ENCODE peak calls at places on chromosomes 3 and 15, in six cellular contexts. One of them, this sample, is unnamed.

GRCh38 chr15:78208887-78209645 is 25.3 kb downstream of the ACSBG1 start:
- DNase-seq in coronary artery: peak; percentile 68
- DNase-seq in astrocyte: no peak
- DNase-seq in lower lobe of right lung: no peak
- DNase-seq in prostate gland: peak; percentile 83
- DNase-seq in hepatocyte: no peak
- DNase-seq in this sample: no peak

GRCh38 chr15:40937762-40938529 is 8.8 kb downstream of the DLL4 start:
- DNase-seq in hepatocyte: no peak
- DNase-seq in lower lobe of right lung: no peak
- DNase-seq in astrocyte: no peak
- DNase-seq in prostate gland: peak; percentile 46
- DNase-seq in coronary artery: no peak
- DNase-seq in this sample: no peak

GRCh38 chr15:25469377-25469776 is 30.6 kb upstream of the UBE3A start:
- DNase-seq in lower lobe of right lung: no peak
- DNase-seq in hepatocyte: no peak
- DNase-seq in prostate gland: no peak
- DNase-seq in coronary artery: no peak
- DNase-seq in astrocyte: no peak
- DNase-seq in this sample: no peak

GRCh38 chr15:55791576-55792400 is 48.8 kb upstream of the PRTG start:
- DNase-seq in hepatocyte: no peak
- DNase-seq in astrocyte: peak; percentile 93
- DNase-seq in lower lobe of right lung: peak; percentile 72
- DNase-seq in prostate gland: no peak
- DNase-seq in coronary artery: no peak
- DNase-seq in this sample: peak; percentile 30

GRCh38 chr3:124202754-124203153 is 210.8 kb upstream of the ROPN1 start:
- DNase-seq in hepatocyte: peak; percentile 11
- DNase-seq in prostate gland: no peak
- DNase-seq in astrocyte: peak; percentile 26
- DNase-seq in coronary artery: no peak
- DNase-seq in lower lobe of right lung: peak; percentile 48
- DNase-seq in this sample: no peak

GRCh38 chr3:18872466-18872865 is 275.8 kb upstream of the KCNH8 start:
- DNase-seq in lower lobe of right lung: no peak
- DNase-seq in astrocyte: no peak
- DNase-seq in prostate gland: no peak
- DNase-seq in hepatocyte: no peak
- DNase-seq in coronary artery: no peak
- DNase-seq in this sample: no peak

GRCh38 chr15:60299452-60300047 is 98.2 kb downstream of the ANXA2 start:
- DNase-seq in hepatocyte: peak; percentile 5
- DNase-seq in prostate gland: peak; percentile 49
- DNase-seq in lower lobe of right lung: no peak
- DNase-seq in astrocyte: peak; percentile 23
- DNase-seq in coronary artery: no peak
- DNase-seq in this sample: no peak

GRCh38 chr15:57537951-57538506 is 53.7 kb upstream of the MYZAP start:
- DNase-seq in lower lobe of right lung: no peak
- DNase-seq in coronary artery: no peak
- DNase-seq in hepatocyte: no peak
- DNase-seq in prostate gland: no peak
- DNase-seq in astrocyte: no peak
- DNase-seq in this sample: no peak

GRCh38 chr15:99135194-99135593 is 30.3 kb downstream of the SYNM start:
- DNase-seq in hepatocyte: no peak
- DNase-seq in lower lobe of right lung: no peak
- DNase-seq in coronary artery: peak; percentile 52
- DNase-seq in prostate gland: no peak
- DNase-seq in astrocyte: no peak
- DNase-seq in this sample: no peak

GRCh38 chr15:28096411-28096719 is 2.8 kb downstream of the OCA2 start:
- DNase-seq in prostate gland: no peak
- DNase-seq in lower lobe of right lung: no peak
- DNase-seq in astrocyte: no peak
- DNase-seq in coronary artery: no peak
- DNase-seq in hepatocyte: no peak
- DNase-seq in this sample: no peak

GRCh38 chr15:88274534-88275460 is 18.3 kb upstream of the NTRK3 start:
- DNase-seq in prostate gland: peak; percentile 37
- DNase-seq in coronary artery: no peak
- DNase-seq in lower lobe of right lung: no peak
- DNase-seq in astrocyte: no peak
- DNase-seq in hepatocyte: peak; percentile 77
- DNase-seq in this sample: peak; percentile 44

GRCh38 chr15:78365931-78366330 is 25.8 kb downstream of the CRABP1 start:
- DNase-seq in astrocyte: peak; percentile 12
- DNase-seq in lower lobe of right lung: no peak
- DNase-seq in coronary artery: no peak
- DNase-seq in prostate gland: no peak
- DNase-seq in hepatocyte: no peak
- DNase-seq in this sample: no peak

GRCh38 chr3:70726096-70726745 is 413.8 kb upstream of the MDFIC2 start:
- DNase-seq in hepatocyte: no peak
- DNase-seq in astrocyte: peak; percentile 66
- DNase-seq in coronary artery: no peak
- DNase-seq in prostate gland: no peak
- DNase-seq in lower lobe of right lung: no peak
- DNase-seq in this sample: peak; percentile 20

GRCh38 chr3:16935766-16936165 is 51.0 kb downstream of the PLCL2 start:
- DNase-seq in prostate gland: no peak
- DNase-seq in lower lobe of right lung: no peak
- DNase-seq in hepatocyte: no peak
- DNase-seq in coronary artery: no peak
- DNase-seq in astrocyte: no peak
- DNase-seq in this sample: no peak

GRCh38 chr3:41158947-41159346 is 40.4 kb upstream of the CTNNB1 start:
- DNase-seq in astrocyte: peak; percentile 4
- DNase-seq in coronary artery: peak; percentile 12
- DNase-seq in lower lobe of right lung: no peak
- DNase-seq in hepatocyte: peak; percentile 68
- DNase-seq in prostate gland: no peak
- DNase-seq in this sample: no peak

GRCh38 chr3:123448503-123449091 is at the start of gene ADCY5:
- DNase-seq in lower lobe of right lung: no peak
- DNase-seq in coronary artery: no peak
- DNase-seq in astrocyte: no peak
- DNase-seq in hepatocyte: peak; percentile 44
- DNase-seq in prostate gland: no peak
- DNase-seq in this sample: no peak

DNA sequence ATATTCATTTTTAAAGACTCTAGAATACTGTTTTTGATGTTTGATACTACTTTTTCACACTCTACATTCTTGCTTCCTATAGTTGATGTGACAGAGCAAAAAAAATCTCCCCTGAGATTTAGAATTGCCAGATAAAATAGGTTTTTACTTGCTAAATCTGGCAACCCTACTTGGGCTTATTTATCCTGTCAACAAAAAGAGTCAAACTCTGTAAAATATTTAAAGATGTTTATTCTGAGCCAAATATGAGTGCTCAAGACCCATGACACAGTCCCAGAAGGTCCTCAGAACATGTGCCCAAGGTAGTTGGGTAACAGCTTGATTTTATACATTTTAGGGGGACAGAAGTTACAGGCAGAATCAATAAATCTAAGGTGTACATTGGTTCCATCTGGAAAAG is 72.2 kb downstream of the DAPK2 start:
- DNase-seq in astrocyte: no peak
- DNase-seq in lower lobe of right lung: no peak
- DNase-seq in hepatocyte: no peak
- DNase-seq in coronary artery: no peak
- DNase-seq in prostate gland: no peak
- DNase-seq in this sample: no peak
- H3K27ac ChIP-seq in astrocyte: no peak overlapping the region
- H3K27ac ChIP-seq in lower lobe of right lung: no peak overlapping the region
- H3K27ac ChIP-seq in hepatocyte: no peak overlapping the region
- H3K27ac ChIP-seq in coronary artery: no peak overlapping the region
- H3K27ac ChIP-seq in prostate gland: no peak overlapping the region
- H3K27ac ChIP-seq in this sample: no peak overlapping the region

GRCh38 chr3:188832961-188833615 is 338.7 kb upstream of the TPRG1 start:
- DNase-seq in coronary artery: no peak
- DNase-seq in prostate gland: peak; percentile 52
- DNase-seq in astrocyte: no peak
- DNase-seq in lower lobe of right lung: no peak
- DNase-seq in hepatocyte: no peak
- DNase-seq in this sample: no peak
- TF ChIP-seq CTCF in coronary artery: no peak
- TF ChIP-seq CTCF in prostate gland: no peak
- TF ChIP-seq CTCF in astrocyte: no peak
- TF ChIP-seq CTCF in lower lobe of right lung: no peak
- TF ChIP-seq CTCF in hepatocyte: no peak
- TF ChIP-seq CTCF in this sample: no peak

GRCh38 chr15:75698399-75698747 is 14.3 kb downstream of the CSPG4 start:
- DNase-seq in lower lobe of right lung: no peak
- DNase-seq in coronary artery: no peak
- DNase-seq in astrocyte: no peak
- DNase-seq in prostate gland: no peak
- DNase-seq in hepatocyte: no peak
- DNase-seq in this sample: no peak
- H3K4me3 ChIP-seq in lower lobe of right lung: no peak overlapping the region
- H3K4me3 ChIP-seq in coronary artery: peak overlapping the region; percentile 20
- H3K4me3 ChIP-seq in astrocyte: no peak overlapping the region
- H3K4me3 ChIP-seq in prostate gland: no peak overlapping the region
- H3K4me3 ChIP-seq in hepatocyte: no peak overlapping the region
- H3K4me3 ChIP-seq in this sample: no peak overlapping the region

GRCh38 chr3:50154476-50154839 is 666 bp upstream of the SEMA3F start:
- DNase-seq in hepatocyte: no peak
- DNase-seq in lower lobe of right lung: peak; percentile 66
- DNase-seq in astrocyte: no peak
- DNase-seq in coronary artery: no peak
- DNase-seq in prostate gland: no peak
- DNase-seq in this sample: no peak
- H3K27ac ChIP-seq in hepatocyte: no peak overlapping the region
- H3K27ac ChIP-seq in lower lobe of right lung: no peak overlapping the region
- H3K27ac ChIP-seq in astrocyte: no peak overlapping the region
- H3K27ac ChIP-seq in coronary artery: peak overlapping the region; percentile 97
- H3K27ac ChIP-seq in prostate gland: no peak overlapping the region
- H3K27ac ChIP-seq in this sample: no peak overlapping the region

GRCh38 chr3:52852419-52852818 is 17.6 kb upstream of the MUSTN1 start:
- DNase-seq in astrocyte: no peak
- DNase-seq in coronary artery: no peak
- DNase-seq in hepatocyte: no peak
- DNase-seq in prostate gland: no peak
- DNase-seq in lower lobe of right lung: no peak
- DNase-seq in this sample: no peak

GRCh38 chr3:52848617-52849016 is 13.8 kb upstream of the MUSTN1 start:
- DNase-seq in lower lobe of right lung: no peak
- DNase-seq in hepatocyte: no peak
- DNase-seq in coronary artery: no peak
- DNase-seq in prostate gland: no peak
- DNase-seq in astrocyte: peak; percentile 51
- DNase-seq in this sample: peak; percentile 73

GRCh38 chr3:52849656-52850055 is 14.8 kb upstream of the MUSTN1 start:
- DNase-seq in hepatocyte: no peak
- DNase-seq in lower lobe of right lung: no peak
- DNase-seq in astrocyte: no peak
- DNase-seq in coronary artery: no peak
- DNase-seq in prostate gland: no peak
- DNase-seq in this sample: no peak

GRCh38 chr3:52854013-52854412 is 19.2 kb upstream of the MUSTN1 start:
- DNase-seq in prostate gland: no peak
- DNase-seq in astrocyte: no peak
- DNase-seq in lower lobe of right lung: no peak
- DNase-seq in hepatocyte: no peak
- DNase-seq in coronary artery: no peak
- DNase-seq in this sample: no peak

DNA sequence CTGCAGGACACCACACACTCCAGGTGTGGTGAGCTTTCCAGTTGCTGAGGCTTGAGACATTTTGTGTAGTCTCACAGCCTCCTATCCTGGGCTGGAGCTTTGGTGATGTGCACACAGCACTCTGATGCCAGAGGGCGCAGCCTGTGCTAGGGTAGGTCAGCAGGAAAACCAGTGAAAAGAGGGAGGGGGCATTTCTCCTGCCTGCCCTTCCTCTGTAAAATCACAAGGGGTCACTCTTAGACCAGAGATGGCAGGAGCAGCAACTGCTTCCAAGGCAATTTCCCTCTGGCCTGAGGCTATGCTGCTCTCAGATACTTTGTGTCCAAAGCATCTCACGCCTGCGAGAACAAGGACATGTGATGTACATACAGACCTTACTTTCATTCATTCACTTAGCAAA is 16.5 kb upstream of the MUSTN1 start:
- DNase-seq in hepatocyte: peak; percentile 70
- DNase-seq in coronary artery: no peak
- DNase-seq in prostate gland: no peak
- DNase-seq in lower lobe of right lung: no peak
- DNase-seq in astrocyte: no peak
- DNase-seq in this sample: no peak
- TF ChIP-seq CTCF in hepatocyte: peak; percentile 48
- TF ChIP-seq CTCF in coronary artery: no peak
- TF ChIP-seq CTCF in prostate gland: peak; percentile 16
- TF ChIP-seq CTCF in lower lobe of right lung: peak; percentile 52
- TF ChIP-seq CTCF in astrocyte: peak; percentile 54
- TF ChIP-seq CTCF in this sample: peak; percentile 67

GRCh38 chr3:49026536-49026935 is 2.7 kb downstream of the IMPDH2 start:
- DNase-seq in prostate gland: no peak
- DNase-seq in coronary artery: no peak
- DNase-seq in lower lobe of right lung: no peak
- DNase-seq in astrocyte: no peak
- DNase-seq in hepatocyte: no peak
- DNase-seq in this sample: no peak
- H3K4me3 ChIP-seq in prostate gland: no peak overlapping the region
- H3K4me3 ChIP-seq in coronary artery: no peak overlapping the region
- H3K4me3 ChIP-seq in lower lobe of right lung: no peak overlapping the region
- H3K4me3 ChIP-seq in astrocyte: no peak overlapping the region
- H3K4me3 ChIP-seq in hepatocyte: no peak overlapping the region
- H3K4me3 ChIP-seq in this sample: no peak overlapping the region

GRCh38 chr3:129971368-129972052 is 3.0 kb upstream of the TRH start:
- DNase-seq in lower lobe of right lung: no peak
- DNase-seq in astrocyte: no peak
- DNase-seq in prostate gland: no peak
- DNase-seq in hepatocyte: no peak
- DNase-seq in coronary artery: no peak
- DNase-seq in this sample: no peak

GRCh38 chr3:129973853-129974252 is 667 bp upstream of the TRH start:
- DNase-seq in astrocyte: no peak
- DNase-seq in prostate gland: no peak
- DNase-seq in lower lobe of right lung: no peak
- DNase-seq in coronary artery: no peak
- DNase-seq in hepatocyte: no peak
- DNase-seq in this sample: no peak

GRCh38 chr3:129972301-129972700 is 2.2 kb upstream of the TRH start:
- DNase-seq in coronary artery: no peak
- DNase-seq in astrocyte: no peak
- DNase-seq in lower lobe of right lung: no peak
- DNase-seq in prostate gland: no peak
- DNase-seq in hepatocyte: no peak
- DNase-seq in this sample: no peak

GRCh38 chr3:129975332-129976090 is 991 bp downstream of the TRH start:
- DNase-seq in coronary artery: no peak
- DNase-seq in hepatocyte: peak; percentile 26
- DNase-seq in astrocyte: no peak
- DNase-seq in lower lobe of right lung: peak; percentile 67
- DNase-seq in prostate gland: no peak
- DNase-seq in this sample: no peak

GRCh38 chr3:129974451-129975331 is at the start of gene TRH:
- DNase-seq in astrocyte: no peak
- DNase-seq in coronary artery: no peak
- DNase-seq in lower lobe of right lung: no peak
- DNase-seq in hepatocyte: no peak
- DNase-seq in prostate gland: no peak
- DNase-seq in this sample: no peak
- H3K27ac ChIP-seq in astrocyte: no peak within 1 kb of the TSS
- H3K27ac ChIP-seq in coronary artery: no peak within 1 kb of the TSS
- H3K27ac ChIP-seq in lower lobe of right lung: no peak within 1 kb of the TSS
- H3K27ac ChIP-seq in hepatocyte: no peak within 1 kb of the TSS
- H3K27ac ChIP-seq in prostate gland: no peak within 1 kb of the TSS
- H3K27ac ChIP-seq in this sample: no peak within 1 kb of the TSS